ENCODE peak calls at places on chromosomes 2 and 18, in four cellular contexts. W is GM23248, C is foreskin keratinocyte, U is HFF-Myc. L is an unnamed sample.
A peak's percentile ranks its signal among the peaks of the same experiment; 100 is the strongest.

GRCh38 chr2:6526093-6526824 is 339.4 kb downstream of the CMPK2 start:
- DNase-seq in W (no peak), C (peak; percentile 45), U (no peak), L (no peak)

GRCh38 chr18:79597176-79598045 is 82.2 kb upstream of the CTDP1 start:
- DNase-seq in W (no peak), C (no peak), U (no peak), L (no peak)

GRCh38 chr2:113164234-113164929 is 9.4 kb upstream of the PSD4 start:
- DNase-seq in W (no peak), C (peak; percentile 82), U (no peak), L (no peak)

GRCh38 chr2:10120158-10120937 is 2.2 kb upstream of the RRM2 start:
- DNase-seq in W (peak; percentile 95), C (peak; percentile 89), U (peak; percentile 78), L (peak; percentile 97)

GRCh38 chr2:174053285-174053684 is 88.1 kb upstream of the SP3 start:
- DNase-seq in W (no peak), C (peak; percentile 13), U (no peak), L (no peak)

GRCh38 chr2:29456429-29456828 is 341.2 kb downstream of the CLIP4 start:
- DNase-seq in W (no peak), C (no peak), U (no peak), L (no peak)

GRCh38 chr2:146615778-146616177 is 1229.1 kb upstream of the ACVR2A start:
- DNase-seq in W (no peak), C (no peak), U (no peak), L (no peak)

GRCh38 chr18:66560092-66560491 is 43.8 kb downstream of the CDH19 start:
- DNase-seq in W (peak; percentile 9), C (peak; percentile 42), U (no peak), L (no peak)

GRCh38 chr2:78351208-78351607 is 674.3 kb upstream of the REG3G start:
- DNase-seq in W (peak; percentile 30), C (no peak), U (no peak), L (no peak)

GRCh38 chr18:36850527-36851201 is 21.7 kb downstream of the KIAA1328 start:
- DNase-seq in W (peak; percentile 96), C (peak; percentile 88), U (peak; percentile 72), L (peak; percentile 72)

GRCh38 chr2:176876493-176877103 is 336.0 kb upstream of the HNRNPA3 start:
- DNase-seq in W (no peak), C (no peak), U (no peak), L (no peak)

GRCh38 chr2:17539993-17540812 is at the start of gene VSNL1:
- DNase-seq in W (peak; percentile 74), C (peak; percentile 92), U (no peak), L (peak; percentile 83)

L was measured in GM03348.